ENCODE peak calls at places on chromosomes 1 and 21, in five cellular contexts. One of them, this sample, is unnamed.

GRCh38 chr1:174815036-174815435 is 184.7 kb upstream of the CACYBP start:
- DNase-seq in neural crest cell: no peak
- DNase-seq in cardiac fibroblast: peak
- DNase-seq in OCI-LY7: peak
- DNase-seq in transverse colon: no peak
- DNase-seq in this sample: no peak

GRCh38 chr1:225361176-225361575 is 66.7 kb downstream of the LBR start:
- DNase-seq in OCI-LY7: no peak
- DNase-seq in neural crest cell: no peak
- DNase-seq in transverse colon: no peak
- DNase-seq in cardiac fibroblast: no peak
- DNase-seq in this sample: no peak

GRCh38 chr1:231193710-231194340 is 32.0 kb downstream of the TRIM67 start:
- DNase-seq in cardiac fibroblast: no peak
- DNase-seq in transverse colon: no peak
- DNase-seq in OCI-LY7: no peak
- DNase-seq in neural crest cell: no peak
- DNase-seq in this sample: no peak

GRCh38 chr21:44375281-44375651 is 21.8 kb downstream of the TRPM2 start:
- DNase-seq in transverse colon: peak
- DNase-seq in cardiac fibroblast: no peak
- DNase-seq in neural crest cell: no peak
- DNase-seq in OCI-LY7: no peak
- DNase-seq in this sample: no peak

GRCh38 chr21:17264182-17264581 is 248.7 kb upstream of the CXADR start:
- DNase-seq in cardiac fibroblast: no peak
- DNase-seq in OCI-LY7: no peak
- DNase-seq in neural crest cell: no peak
- DNase-seq in transverse colon: no peak
- DNase-seq in this sample: no peak

GRCh38 chr1:2314803-2315710 is 76.3 kb downstream of the MORN1 start:
- DNase-seq in cardiac fibroblast: peak
- DNase-seq in neural crest cell: peak
- DNase-seq in transverse colon: peak
- DNase-seq in OCI-LY7: peak
- DNase-seq in this sample: no peak

GRCh38 chr1:185016880-185017279 is 28.5 kb upstream of the RNF2 start:
- DNase-seq in neural crest cell: no peak
- DNase-seq in transverse colon: no peak
- DNase-seq in OCI-LY7: no peak
- DNase-seq in cardiac fibroblast: peak
- DNase-seq in this sample: no peak

GRCh38 chr1:94305704-94306103 is 68.3 kb upstream of the ARHGAP29 start:
- DNase-seq in transverse colon: no peak
- DNase-seq in OCI-LY7: no peak
- DNase-seq in neural crest cell: no peak
- DNase-seq in cardiac fibroblast: no peak
- DNase-seq in this sample: no peak

GRCh38 chr1:204170494-204171155 is 4.5 kb upstream of the REN start:
- DNase-seq in OCI-LY7: no peak
- DNase-seq in cardiac fibroblast: no peak
- DNase-seq in transverse colon: no peak
- DNase-seq in neural crest cell: no peak
- DNase-seq in this sample: no peak

GRCh38 chr1:231695439-231696255 is 69.1 kb downstream of the DISC1 start:
- DNase-seq in neural crest cell: no peak
- DNase-seq in transverse colon: no peak
- DNase-seq in OCI-LY7: no peak
- DNase-seq in cardiac fibroblast: peak
- DNase-seq in this sample: no peak

GRCh38 chr1:182955596-182956588 is 2.9 kb upstream of the SHCBP1L start:
- DNase-seq in OCI-LY7: no peak
- DNase-seq in cardiac fibroblast: peak
- DNase-seq in transverse colon: no peak
- DNase-seq in neural crest cell: no peak
- DNase-seq in this sample: no peak

GRCh38 chr1:204285438-204286322 is 71.9 kb upstream of the GOLT1A start:
- DNase-seq in transverse colon: no peak
- DNase-seq in cardiac fibroblast: no peak
- DNase-seq in neural crest cell: no peak
- DNase-seq in OCI-LY7: no peak
- DNase-seq in this sample: no peak

GRCh38 chr1:39282537-39283216 is 78.2 kb downstream of the MACF1 start:
- DNase-seq in OCI-LY7: no peak
- DNase-seq in cardiac fibroblast: no peak
- DNase-seq in neural crest cell: no peak
- DNase-seq in transverse colon: no peak
- DNase-seq in this sample: no peak

GRCh38 chr1:15680614-15681345 is 3.3 kb upstream of the PLEKHM2 start:
- DNase-seq in neural crest cell: no peak
- DNase-seq in OCI-LY7: no peak
- DNase-seq in transverse colon: no peak
- DNase-seq in cardiac fibroblast: peak
- DNase-seq in this sample: no peak

GRCh38 chr1:206923009-206923960 is 1.5 kb upstream of the FCMR start:
- DNase-seq in cardiac fibroblast: no peak
- DNase-seq in neural crest cell: no peak
- DNase-seq in OCI-LY7: peak
- DNase-seq in transverse colon: peak
- DNase-seq in this sample: no peak

GRCh38 chr1:181119076-181119989 is 30.8 kb downstream of the IER5 start:
- DNase-seq in neural crest cell: no peak
- DNase-seq in OCI-LY7: no peak
- DNase-seq in transverse colon: no peak
- DNase-seq in cardiac fibroblast: no peak
- DNase-seq in this sample: no peak

GRCh38 chr1:162822391-162823200 is 32.1 kb downstream of the HSD17B7 start:
- DNase-seq in cardiac fibroblast: peak
- DNase-seq in OCI-LY7: no peak
- DNase-seq in neural crest cell: peak
- DNase-seq in transverse colon: peak
- DNase-seq in this sample: no peak
- TF ChIP-seq CTCF in cardiac fibroblast: peak
- TF ChIP-seq CTCF in OCI-LY7: no peak
- TF ChIP-seq CTCF in neural crest cell: peak
- TF ChIP-seq CTCF in transverse colon: no peak
- TF ChIP-seq CTCF in this sample: peak

DNA sequence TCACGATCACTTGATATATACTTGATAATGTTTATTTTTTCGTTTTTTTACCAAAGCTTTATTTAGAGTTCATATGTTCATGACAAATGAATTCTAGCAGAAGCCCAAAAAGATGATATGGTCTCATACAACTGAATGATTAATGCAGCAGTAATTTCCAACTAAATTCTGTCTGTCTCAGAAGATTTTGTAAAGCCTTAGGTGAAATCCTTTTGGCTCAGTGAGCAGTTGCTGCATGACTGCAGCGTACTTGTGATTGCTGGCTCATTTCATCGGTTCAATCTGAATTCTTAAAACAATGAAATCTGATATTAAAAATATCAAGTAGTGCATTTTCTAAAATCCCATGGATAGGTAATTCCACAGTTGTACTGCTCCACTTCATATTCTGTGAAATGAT is 73.2 kb downstream of the AK5 start:
- DNase-seq in transverse colon: no peak
- DNase-seq in OCI-LY7: no peak
- DNase-seq in cardiac fibroblast: no peak
- DNase-seq in neural crest cell: no peak
- DNase-seq in this sample: no peak
- TF ChIP-seq CTCF in transverse colon: no peak
- TF ChIP-seq CTCF in OCI-LY7: no peak
- TF ChIP-seq CTCF in cardiac fibroblast: no peak
- TF ChIP-seq CTCF in neural crest cell: no peak
- TF ChIP-seq CTCF in this sample: no peak

GRCh38 chr1:27392096-27392777 is at the start of gene GPR3:
- DNase-seq in OCI-LY7: peak
- DNase-seq in transverse colon: peak
- DNase-seq in cardiac fibroblast: peak
- DNase-seq in neural crest cell: peak
- DNase-seq in this sample: peak
- TF ChIP-seq CTCF in OCI-LY7: peak
- TF ChIP-seq CTCF in transverse colon: peak
- TF ChIP-seq CTCF in cardiac fibroblast: peak
- TF ChIP-seq CTCF in neural crest cell: peak
- TF ChIP-seq CTCF in this sample: peak

GRCh38 chr1:33050221-33051076 is 13.8 kb upstream of the AK2 start:
- DNase-seq in OCI-LY7: no peak
- DNase-seq in cardiac fibroblast: peak
- DNase-seq in neural crest cell: no peak
- DNase-seq in transverse colon: no peak
- DNase-seq in this sample: no peak
- TF ChIP-seq CTCF in OCI-LY7: peak
- TF ChIP-seq CTCF in cardiac fibroblast: no peak
- TF ChIP-seq CTCF in neural crest cell: no peak
- TF ChIP-seq CTCF in transverse colon: no peak
- TF ChIP-seq CTCF in this sample: peak

GRCh38 chr21:21690068-21690665 is 692.0 kb downstream of the NCAM2 start:
- DNase-seq in neural crest cell: no peak
- DNase-seq in transverse colon: no peak
- DNase-seq in OCI-LY7: no peak
- DNase-seq in cardiac fibroblast: no peak
- DNase-seq in this sample: no peak

DNA sequence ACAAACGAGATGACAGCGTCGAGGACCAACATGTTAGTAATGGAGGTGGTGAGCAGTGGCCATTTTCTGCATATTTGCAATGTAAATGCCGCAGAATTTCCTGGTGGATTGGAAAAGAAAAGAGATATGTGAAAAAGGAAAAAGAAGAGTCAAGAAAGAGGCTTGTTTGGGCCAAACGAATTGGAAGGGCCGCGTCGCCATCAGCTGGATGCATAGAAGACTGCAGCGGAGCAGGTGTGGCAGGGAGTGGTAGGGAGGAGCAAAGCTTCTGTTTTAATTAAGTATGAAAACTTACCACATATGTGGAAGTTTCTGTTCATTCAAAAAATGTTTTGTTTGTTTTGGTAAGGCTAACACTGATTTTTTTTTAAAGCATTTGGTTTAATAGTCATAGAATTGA is 690.7 kb downstream of the NCAM2 start:
- DNase-seq in OCI-LY7: no peak
- DNase-seq in transverse colon: no peak
- DNase-seq in cardiac fibroblast: peak
- DNase-seq in neural crest cell: no peak
- DNase-seq in this sample: no peak
- TF ChIP-seq CTCF in OCI-LY7: peak
- TF ChIP-seq CTCF in transverse colon: no peak
- TF ChIP-seq CTCF in cardiac fibroblast: peak
- TF ChIP-seq CTCF in neural crest cell: peak
- TF ChIP-seq CTCF in this sample: peak

GRCh38 chr21:46171996-46172862 is 12.0 kb downstream of the SPATC1L start:
- DNase-seq in transverse colon: no peak
- DNase-seq in cardiac fibroblast: no peak
- DNase-seq in OCI-LY7: peak
- DNase-seq in neural crest cell: no peak
- DNase-seq in this sample: peak

GRCh38 chr21:46168659-46169386 is 13.4 kb upstream of the FTCD start:
- DNase-seq in cardiac fibroblast: no peak
- DNase-seq in OCI-LY7: no peak
- DNase-seq in transverse colon: no peak
- DNase-seq in neural crest cell: no peak
- DNase-seq in this sample: peak

GRCh38 chr21:46165099-46165498 is 9.7 kb upstream of the FTCD start:
- DNase-seq in OCI-LY7: no peak
- DNase-seq in transverse colon: no peak
- DNase-seq in cardiac fibroblast: no peak
- DNase-seq in neural crest cell: no peak
- DNase-seq in this sample: no peak

GRCh38 chr21:46171585-46171984 is 12.7 kb downstream of the SPATC1L start:
- DNase-seq in OCI-LY7: no peak
- DNase-seq in cardiac fibroblast: peak
- DNase-seq in neural crest cell: no peak
- DNase-seq in transverse colon: no peak
- DNase-seq in this sample: no peak

DNA sequence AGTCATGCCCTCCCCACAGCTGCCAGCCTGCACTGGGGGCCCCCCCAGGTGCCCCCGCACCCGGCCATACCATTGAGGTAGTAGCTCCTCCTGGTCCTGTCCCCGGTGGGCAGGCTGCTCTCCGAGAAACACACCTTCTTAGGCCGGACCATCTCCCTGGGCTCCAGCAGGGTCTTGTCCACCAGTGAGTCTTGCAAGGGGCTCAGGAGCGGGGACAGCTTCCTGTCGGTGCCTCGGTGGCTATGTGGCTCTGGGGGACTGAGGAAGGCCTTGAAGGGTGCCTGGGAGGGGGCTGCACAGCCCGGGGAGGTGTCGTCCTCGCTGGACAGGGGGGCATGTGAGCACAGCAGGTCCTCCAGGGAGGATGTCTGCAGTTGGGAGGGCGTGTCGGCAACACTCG is 12.9 kb upstream of the FTCD start:
- DNase-seq in cardiac fibroblast: no peak
- DNase-seq in OCI-LY7: no peak
- DNase-seq in transverse colon: no peak
- DNase-seq in neural crest cell: no peak
- DNase-seq in this sample: peak
- TF ChIP-seq CTCF in cardiac fibroblast: no peak
- TF ChIP-seq CTCF in OCI-LY7: no peak
- TF ChIP-seq CTCF in transverse colon: no peak
- TF ChIP-seq CTCF in neural crest cell: no peak
- TF ChIP-seq CTCF in this sample: no peak

This sample was measured in chondrocyte.